ENCODE peak calls at places on chromosome 10, in five cellular contexts. Z, I, R, Y and N are unnamed samples.

GRCh38 chr10:93062499-93063216 is 2.1 kb downstream of the CYP26C1 start:
- DNase-seq in R (no peak), I (no peak), Y (peak; percentile 53), Z (peak; percentile 70), N (no peak)

GRCh38 chr10:121792198-121792597 is 135.6 kb downstream of the ATE1 start:
- DNase-seq in Y (peak; percentile 69), I (no peak), R (no peak), Z (no peak), N (no peak)

GRCh38 chr10:110373059-110373458 is 68.3 kb upstream of the SMNDC1 start:
- DNase-seq in Y (no peak), I (no peak), R (no peak), Z (no peak), N (no peak)

GRCh38 chr10:114822771-114823463 is 1.3 kb downstream of the FHIP2A start:
- DNase-seq in Z (no peak), Y (peak; percentile 71), I (no peak), R (no peak), N (no peak)

GRCh38 chr10:80187465-80188409 is 17.6 kb downstream of the ANXA11 start:
- DNase-seq in Y (no peak), R (peak; percentile 62), I (no peak), Z (no peak), N (peak; percentile 54)

GRCh38 chr10:80443531-80443974 is 10.6 kb upstream of the TSPAN14 start:
- DNase-seq in I (no peak), Z (peak; percentile 19), R (no peak), Y (peak; percentile 57), N (no peak)

GRCh38 chr10:124172241-124172661 is 78.9 kb upstream of the CHST15 start:
- DNase-seq in I (no peak), Z (no peak), R (no peak), Y (no peak), N (no peak)

GRCh38 chr10:131676971-131677421 is 223.8 kb upstream of the PPP2R2D start:
- DNase-seq in I (no peak), Y (no peak), R (no peak), Z (peak; percentile 80), N (peak; percentile 16)

GRCh38 chr10:102306006-102306405 is 60.7 kb downstream of the GBF1 start:
- DNase-seq in Y (no peak), I (no peak), Z (no peak), R (no peak), N (no peak)

GRCh38 chr10:30581779-30582380 is 47.7 kb downstream of the LYZL2 start:
- DNase-seq in Z (peak; percentile 26), I (peak; percentile 30), R (no peak), Y (peak; percentile 72), N (no peak)

GRCh38 chr10:46223064-46223480 is 63.7 kb upstream of the ANTXRL start:
- DNase-seq in I (no peak), Z (no peak), R (peak; percentile 17), Y (no peak), N (no peak)

GRCh38 chr10:102280397-102281015 is 35.2 kb downstream of the GBF1 start:
- DNase-seq in Y (peak; percentile 42), I (no peak), Z (no peak), R (no peak), N (no peak)

GRCh38 chr10:4931587-4931986 is 31.6 kb upstream of the AKR1C1 start:
- DNase-seq in I (no peak), Y (no peak), Z (no peak), R (peak; percentile 87), N (peak; percentile 84)

GRCh38 chr10:5645375-5645774 is 21.0 kb downstream of the ASB13 start:
- DNase-seq in Y (no peak), R (peak; percentile 42), Z (no peak), I (no peak), N (no peak)

GRCh38 chr10:30587522-30588031 is 42.0 kb downstream of the LYZL2 start:
- DNase-seq in Z (peak; percentile 46), I (no peak), Y (no peak), R (peak; percentile 78), N (peak; percentile 74)

GRCh38 chr10:24958701-24959392 is 6.4 kb upstream of the PRTFDC1 start:
- DNase-seq in R (no peak), Z (no peak), I (no peak), Y (peak; percentile 73), N (no peak)

GRCh38 chr10:48236199-48236621 is 38.3 kb downstream of the FRMPD2 start:
- DNase-seq in R (no peak), Z (no peak), Y (no peak), I (no peak), N (no peak)

GRCh38 chr10:95229724-95230627 is 35.9 kb downstream of the ACSM6 start:
- DNase-seq in Z (peak; percentile 66), I (peak; percentile 88), R (no peak), Y (peak; percentile 96), N (no peak)

GRCh38 chr10:59362991-59363390 is 642 bp upstream of the FAM13C start:
- DNase-seq in I (no peak), Z (peak; percentile 56), Y (peak; percentile 43), R (peak; percentile 50), N (peak; percentile 75)

GRCh38 chr10:15879058-15879457 is 18.8 kb upstream of the MINDY3 start:
- DNase-seq in Z (no peak), I (no peak), R (no peak), Y (peak; percentile 62), N (no peak)

DNA sequence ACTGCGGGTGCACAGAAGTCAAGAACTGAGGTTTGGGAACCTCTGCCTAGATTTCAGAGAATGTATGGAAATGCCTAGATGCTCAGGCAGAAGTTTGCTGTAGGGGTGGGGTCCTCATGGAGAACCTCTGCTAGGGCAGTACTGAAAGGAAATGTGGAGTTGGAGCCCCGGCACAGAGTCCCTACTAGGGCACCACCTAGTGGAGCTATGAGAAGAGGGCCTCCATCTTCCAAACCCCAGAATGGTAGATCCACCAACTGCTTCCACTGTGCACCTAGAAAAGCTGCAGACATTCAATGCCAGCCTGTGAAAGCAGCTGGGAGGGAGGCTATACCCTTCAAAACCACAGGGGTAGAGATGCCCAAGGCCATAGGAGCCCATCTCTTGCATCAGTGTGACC is 1336.0 kb upstream of the CELF2 start:
- DNase-seq in Z (no peak), I (no peak), R (no peak), Y (no peak), N (no peak)
- TF ChIP-seq CTCF in Z (no peak), I (no peak), R (no peak), Y (peak; percentile 21), N (peak; percentile 6)

GRCh38 chr10:123018531-123018930 is 9.7 kb downstream of the ACADSB start:
- DNase-seq in Z (no peak), Y (no peak), I (no peak), R (no peak), N (no peak)

GRCh38 chr10:123019264-123019663 is 10.5 kb downstream of the ACADSB start:
- DNase-seq in Z (no peak), I (no peak), Y (no peak), R (no peak), N (no peak)

GRCh38 chr10:123024540-123024939 is 15.7 kb downstream of the ACADSB start:
- DNase-seq in Y (no peak), R (no peak), Z (no peak), I (no peak), N (no peak)

GRCh38 chr10:123019941-123020703 is 11.3 kb downstream of the ACADSB start:
- DNase-seq in Z (no peak), I (no peak), R (no peak), Y (no peak), N (no peak)

GRCh38 chr10:123021517-123021916 is 12.7 kb downstream of the ACADSB start:
- DNase-seq in I (no peak), Y (peak; percentile 16), Z (no peak), R (no peak), N (no peak)
- TF ChIP-seq CTCF in I (peak; percentile 49), Y (peak; percentile 26), Z (no peak), R (no peak), N (peak; percentile 48)

GRCh38 chr10:89591796-89592271 is 53.2 kb downstream of the PANK1 start:
- DNase-seq in Z (no peak), R (no peak), Y (peak; percentile 61), I (no peak), N (peak; percentile 76)
- TF ChIP-seq CTCF in Z (no peak), R (no peak), Y (no peak), I (no peak), N (no peak)

DNA sequence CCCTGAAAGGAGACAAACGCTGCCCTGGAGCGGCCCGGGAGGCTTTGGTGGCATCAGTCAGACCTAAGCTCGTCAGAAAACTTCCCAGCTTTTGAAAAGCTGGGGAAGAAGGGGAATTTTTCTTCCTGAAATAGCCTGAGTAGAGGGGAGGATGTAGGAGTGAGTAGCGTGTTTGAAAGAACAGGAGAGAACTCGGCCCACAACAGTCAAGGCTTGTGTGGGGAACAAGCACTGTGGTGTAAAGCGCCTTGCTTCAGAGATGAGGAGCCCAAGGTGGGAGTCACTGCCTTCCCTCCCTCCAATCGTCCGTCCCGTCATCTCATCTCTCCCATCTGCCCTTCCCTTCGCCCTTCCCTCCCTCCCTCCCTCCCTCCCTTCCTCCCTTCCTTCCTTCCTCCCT is 273.3 kb downstream of the CAMK1D start:
- DNase-seq in I (no peak), R (no peak), Z (no peak), Y (no peak), N (no peak)
- TF ChIP-seq CTCF in I (no peak), R (no peak), Z (no peak), Y (no peak), N (no peak)

GRCh38 chr10:118823256-118823907 is 68.6 kb upstream of the CACUL1 start:
- DNase-seq in I (no peak), Z (no peak), R (no peak), Y (no peak), N (no peak)

GRCh38 chr10:118832242-118832651 is 77.5 kb upstream of the CACUL1 start:
- DNase-seq in I (no peak), Z (no peak), R (peak; percentile 37), Y (peak; percentile 42), N (peak; percentile 60)

GRCh38 chr10:118827466-118828155 is 72.8 kb upstream of the CACUL1 start:
- DNase-seq in I (no peak), Z (no peak), Y (no peak), R (no peak), N (no peak)
- TF ChIP-seq CTCF in I (no peak), Z (peak; percentile 34), Y (peak; percentile 32), R (no peak), N (no peak)

GRCh38 chr10:106722524-106722923 is 442.0 kb downstream of the SORCS1 start:
- DNase-seq in Z (no peak), I (no peak), Y (no peak), R (no peak), N (no peak)
- TF ChIP-seq CTCF in Z (no peak), I (no peak), Y (no peak), R (no peak), N (peak; percentile 12)

GRCh38 chr10:70233109-70233938 is at the start of gene PPA1:
- DNase-seq in Z (peak; percentile 99), Y (peak; percentile 93), R (peak; percentile 99), I (peak; percentile 78), N (peak; percentile 99)
- TF ChIP-seq CTCF in Z (no peak), Y (peak; percentile 10), R (peak; percentile 18), I (peak; percentile 20), N (peak; percentile 32)